ENCODE peak calls at places on chromosomes 2 and 18, in six cellular contexts. E, S, R, W, D and N are unnamed samples. For H3K27me3, the result is how much of the 10 kb centered on the place peaks cover.

GRCh38 chr2:50636462-50636861 is 395.5 kb downstream of the NRXN1 start:
- DNase-seq in E (no peak), S (no peak), R (no peak), W (no peak), D (no peak), N (no peak)

GRCh38 chr18:7177131-7177744 is 53.7 kb upstream of the LRRC30 start:
- DNase-seq in E (peak), S (peak), R (peak), W (no peak), D (peak), N (no peak)

GRCh38 chr2:138724296-138724695 is 55.9 kb downstream of the NXPH2 start:
- DNase-seq in E (no peak), S (no peak), R (no peak), W (no peak), D (no peak), N (no peak)

GRCh38 chr18:8705941-8706544 is 687 bp downstream of the MTCL1 start:
- DNase-seq in E (no peak), S (peak), R (no peak), W (no peak), D (no peak), N (no peak)

GRCh38 chr2:111017034-111017640 is 103.6 kb upstream of the BCL2L11 start:
- DNase-seq in E (no peak), S (no peak), R (no peak), W (no peak), D (no peak), N (no peak)

GRCh38 chr18:3540805-3541548 is 91.0 kb downstream of the TGIF1 start:
- DNase-seq in E (no peak), S (no peak), R (no peak), W (no peak), D (no peak), N (no peak)

GRCh38 chr2:60641866-60642788 is 88.7 kb upstream of the BCL11A start:
- DNase-seq in E (peak), S (peak), R (no peak), W (no peak), D (peak), N (no peak)

GRCh38 chr2:88247531-88247930 is 77.4 kb downstream of the THNSL2 start:
- DNase-seq in E (no peak), S (no peak), R (no peak), W (no peak), D (no peak), N (no peak)

GRCh38 chr2:212919238-212919637 is 232.2 kb downstream of the IKZF2 start:
- DNase-seq in E (no peak), S (no peak), R (no peak), W (no peak), D (no peak), N (no peak)

GRCh38 chr2:181185948-181186347 is 205.5 kb downstream of the UBE2E3 start:
- DNase-seq in E (no peak), S (no peak), R (no peak), W (no peak), D (no peak), N (no peak)

GRCh38 chr2:88638743-88639142 is 11.5 kb upstream of the EIF2AK3 start:
- DNase-seq in E (no peak), S (peak), R (no peak), W (no peak), D (no peak), N (no peak)

GRCh38 chr2:97849881-97850540 is 136.6 kb downstream of the ZAP70 start:
- DNase-seq in E (no peak), S (no peak), R (no peak), W (no peak), D (no peak), N (no peak)

GRCh38 chr2:121810959-121811853 is 55.8 kb downstream of the TSN start:
- DNase-seq in E (peak), S (peak), R (peak), W (peak), D (peak), N (peak)

GRCh38 chr2:218322756-218323525 is 30.6 kb upstream of the TMBIM1 start:
- DNase-seq in E (peak), S (peak), R (peak), W (peak), D (peak), N (peak)

GRCh38 chr18:61995547-61996062 is 102.8 kb upstream of the RNF152 start:
- DNase-seq in E (no peak), S (no peak), R (no peak), W (no peak), D (no peak), N (no peak)
- TF ChIP-seq CTCF in E (no peak), S (no peak), R (no peak), W (no peak), D (no peak), N (no peak)

GRCh38 chr2:109616184-109616583 is 2.0 kb downstream of the SOWAHC start:
- DNase-seq in E (no peak), S (no peak), R (no peak), W (no peak), D (no peak), N (no peak)
- H3K4me3 ChIP-seq in E (no peak), S (no peak), R (peak), W (no peak), D (peak), N (no peak)

GRCh38 chr2:158968396-158969161 is at the start of gene TANC1:
- DNase-seq in E (peak), S (peak), R (peak), W (peak), D (peak), N (peak)

GRCh38 chr2:158969162-158969716 is 799 bp downstream of the TANC1 start:
- DNase-seq in E (no peak), S (no peak), R (no peak), W (no peak), D (no peak), N (no peak)

GRCh38 chr2:158967731-158968395 is 577 bp upstream of the TANC1 start:
- DNase-seq in E (peak), S (no peak), R (peak), W (peak), D (no peak), N (peak)

GRCh38 chr2:158970522-158970855 is 2.0 kb downstream of the TANC1 start:
- DNase-seq in E (no peak), S (no peak), R (no peak), W (no peak), D (no peak), N (no peak)

DNA sequence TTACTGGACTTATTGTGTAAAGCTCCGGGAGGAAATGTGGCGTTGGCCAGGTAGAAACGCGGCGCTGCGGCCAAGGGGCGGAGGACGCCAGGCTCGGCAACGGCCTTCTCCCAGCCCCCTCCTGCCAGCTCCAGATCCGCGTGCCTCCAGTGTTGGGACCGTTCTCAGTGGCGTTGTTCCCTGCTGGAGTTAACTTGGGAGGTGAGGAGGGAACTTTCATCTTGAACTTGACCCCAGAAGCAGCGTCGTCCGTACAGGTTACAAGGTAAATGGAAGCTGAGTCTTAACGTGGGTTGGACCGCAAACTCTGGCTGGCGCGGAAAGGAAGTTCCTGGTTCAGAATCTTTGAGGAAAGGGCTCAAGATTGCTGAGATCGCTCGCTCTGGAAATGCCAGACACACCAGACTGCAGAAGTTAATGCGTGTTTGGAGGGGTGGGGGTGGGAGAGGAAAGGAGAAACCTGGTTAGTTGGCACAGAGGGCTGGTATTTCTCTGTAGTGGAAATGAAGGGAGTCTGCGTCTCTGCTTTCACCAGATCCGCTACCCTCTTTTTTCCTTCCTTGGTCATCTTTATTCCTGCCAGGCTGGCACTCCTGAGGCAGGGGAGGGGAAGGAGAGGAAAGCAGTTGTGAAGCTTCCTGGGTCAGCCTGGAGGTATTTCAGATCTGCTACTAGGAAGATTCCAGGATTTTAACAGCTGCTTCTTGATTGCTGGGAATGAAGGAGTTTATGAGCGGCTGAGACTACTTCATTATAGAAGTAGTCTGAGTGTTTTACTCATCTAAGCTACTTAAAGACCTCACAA is 1.5 kb downstream of the TANC1 start:
- DNase-seq in E (peak), S (no peak), R (peak), W (peak), D (no peak), N (peak)
- H3K27me3 ChIP-seq in E (under half), S (under half), R (under half), W (under half), D (under half), N (under half)

GRCh38 chr2:9703701-9704221 is 73.0 kb upstream of the YWHAQ start:
- DNase-seq in E (no peak), S (no peak), R (no peak), W (no peak), D (peak), N (no peak)
- TF ChIP-seq CTCF in E (no peak), S (no peak), R (no peak), W (no peak), D (peak), N (no peak)

DNA sequence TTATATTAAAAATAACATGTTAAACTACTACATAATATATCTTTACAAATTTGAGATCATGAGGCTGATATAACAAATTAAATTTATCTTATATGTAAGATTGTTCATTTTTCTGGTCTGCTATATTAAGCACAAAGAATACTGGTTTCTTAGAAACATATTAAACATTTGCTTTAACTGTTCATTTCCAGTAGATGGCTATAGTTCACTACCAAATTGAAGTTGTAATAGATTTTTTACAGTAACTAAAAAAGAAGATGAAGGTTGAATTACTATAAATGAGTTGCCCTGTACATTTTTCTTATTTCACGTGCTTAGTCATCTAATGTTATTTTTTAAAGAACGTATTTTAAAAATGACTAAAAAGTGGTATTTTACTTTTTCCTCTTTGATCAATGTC is 57.0 kb downstream of the ZNF407 start:
- DNase-seq in E (no peak), S (no peak), R (no peak), W (no peak), D (no peak), N (no peak)
- H3K4me3 ChIP-seq in E (no peak), S (no peak), R (no peak), W (no peak), D (no peak), N (no peak)

GRCh38 chr2:73297151-73297559 is 3.8 kb upstream of the EGR4 start:
- DNase-seq in E (no peak), S (no peak), R (no peak), W (no peak), D (no peak), N (peak)
- H3K27me3 ChIP-seq in E (under half), S (half or more), R (under half), W (half or more), D (half or more), N (under half)

DNA sequence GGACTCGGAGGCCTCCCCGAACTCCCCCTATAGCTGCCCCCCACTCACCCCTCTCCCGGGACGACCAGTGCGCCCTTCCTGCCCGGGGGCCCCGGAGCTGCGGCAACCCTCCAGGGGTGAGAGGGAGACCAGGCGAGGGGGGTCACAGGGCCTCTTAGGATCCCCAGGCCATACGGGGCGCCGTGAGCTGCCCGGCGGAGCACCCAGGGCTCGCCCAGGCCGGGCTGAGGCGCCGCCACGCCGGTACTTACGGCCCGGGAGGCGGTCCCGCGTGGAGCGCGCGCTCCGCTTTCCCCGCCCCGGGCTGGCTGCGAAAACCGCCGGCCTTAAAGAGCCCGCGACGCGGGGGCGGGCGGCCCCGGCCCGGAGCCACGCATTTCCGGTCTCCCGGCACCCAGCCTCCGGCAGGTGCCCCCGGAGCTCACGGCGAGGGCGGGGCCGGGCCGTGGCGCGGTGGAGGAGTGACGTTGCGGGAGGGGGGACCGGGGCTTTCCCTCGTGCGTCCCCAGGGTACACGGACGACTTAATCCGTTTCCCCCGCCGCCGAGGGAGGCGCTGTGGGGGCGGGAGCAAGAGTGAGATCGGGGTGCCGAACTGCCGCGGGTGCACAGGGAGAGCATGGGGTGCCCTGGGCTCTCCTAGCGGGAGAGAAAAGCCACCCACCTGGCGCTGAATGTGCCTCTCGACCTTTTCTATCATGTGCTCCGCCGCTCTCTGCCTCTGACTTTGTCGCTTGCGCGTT is at the start of gene METTL21A:
- DNase-seq in E (peak), S (peak), R (peak), W (peak), D (no peak), N (peak)
- TF ChIP-seq CTCF in E (peak), S (peak), R (peak), W (peak), D (peak), N (peak)

DNA sequence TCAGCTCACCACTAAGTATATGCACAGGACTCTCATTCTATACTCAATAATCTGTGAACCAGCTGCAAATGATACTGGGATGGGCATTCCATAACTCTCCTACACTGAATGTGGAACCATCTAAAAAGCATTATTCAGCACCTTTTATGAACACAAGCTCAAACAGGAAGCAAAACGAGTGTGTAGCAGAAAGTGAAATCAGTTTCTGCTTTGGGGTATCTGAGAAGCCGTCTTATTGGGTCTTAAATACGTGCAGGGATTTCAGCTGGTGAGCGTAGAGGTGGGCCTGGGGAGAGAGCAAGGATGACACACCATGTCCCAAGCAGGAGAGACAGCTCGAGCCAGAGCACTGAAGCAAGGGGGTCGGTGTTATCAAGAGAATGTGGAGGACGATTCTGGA is 120.0 kb upstream of the TTN start:
- DNase-seq in E (no peak), S (peak), R (no peak), W (no peak), D (no peak), N (no peak)
- H3K4me3 ChIP-seq in E (no peak), S (no peak), R (no peak), W (no peak), D (no peak), N (no peak)

GRCh38 chr2:109063326-109063670 is 65.7 kb upstream of the SH3RF3 start:
- DNase-seq in E (peak), S (no peak), R (no peak), W (no peak), D (no peak), N (no peak)
- H3K27me3 ChIP-seq in E (under half), S (under half), R (under half), W (under half), D (half or more), N (under half)

GRCh38 chr2:103285354-103285753 is 523.5 kb downstream of the TMEM182 start:
- DNase-seq in E (no peak), S (no peak), R (no peak), W (no peak), D (no peak), N (no peak)

GRCh38 chr2:103284750-103285149 is 522.9 kb downstream of the TMEM182 start:
- DNase-seq in E (no peak), S (no peak), R (no peak), W (no peak), D (no peak), N (no peak)

GRCh38 chr2:103293266-103293583 is 531.4 kb downstream of the TMEM182 start:
- DNase-seq in E (no peak), S (no peak), R (no peak), W (no peak), D (no peak), N (no peak)

GRCh38 chr2:103292570-103293265 is 530.9 kb downstream of the TMEM182 start:
- DNase-seq in E (no peak), S (no peak), R (no peak), W (no peak), D (no peak), N (no peak)

DNA sequence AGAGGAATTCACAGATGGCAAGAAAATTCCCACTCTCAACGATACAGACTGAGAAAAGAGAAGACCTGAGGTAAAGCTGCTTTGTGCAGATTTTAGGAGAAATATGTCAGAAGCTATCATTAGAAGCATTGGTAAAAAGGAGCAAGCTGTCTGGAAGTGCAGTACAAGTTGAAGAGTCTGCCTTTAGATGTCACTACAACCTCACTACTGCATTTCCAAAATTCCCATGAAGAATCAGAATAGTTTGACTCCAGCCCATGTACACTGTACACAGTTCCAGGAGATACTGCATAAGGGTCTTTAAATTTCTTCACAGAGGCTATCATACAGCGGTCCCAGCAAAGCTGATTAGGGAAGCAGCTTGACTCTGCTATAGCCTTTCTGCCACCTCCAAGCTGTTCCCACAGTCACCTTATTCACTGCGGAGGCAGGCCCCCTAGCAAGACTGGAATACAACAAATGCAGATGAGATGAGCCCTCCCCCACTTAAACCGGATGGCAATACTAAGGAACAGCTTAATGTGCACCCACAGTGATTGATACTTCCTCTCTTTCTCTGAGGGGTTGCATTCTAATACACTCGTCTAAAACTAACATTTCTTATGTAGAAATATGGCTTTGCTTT is 527.4 kb downstream of the TMEM182 start:
- DNase-seq in E (no peak), S (no peak), R (no peak), W (no peak), D (no peak), N (no peak)
- TF ChIP-seq CTCF in E (no peak), S (no peak), R (no peak), W (no peak), D (no peak), N (peak)